ENCODE peak calls at places on chromosomes 6 and 20, in seven cellular contexts. One of them, this sample, is unnamed.

GRCh38 chr6:72040106-72040505 is 153.8 kb downstream of the RIMS1 start:
- DNase-seq in astrocyte of the spinal cord: peak
- DNase-seq in cardiac fibroblast: no peak
- DNase-seq in foreskin fibroblast: no peak
- DNase-seq in prostate gland: no peak
- DNase-seq in CD8-positive, alpha-beta memory T cell: no peak
- DNase-seq in Caco-2: no peak
- DNase-seq in this sample: no peak

GRCh38 chr20:48787861-48788375 is 39.9 kb downstream of the PREX1 start:
- DNase-seq in astrocyte of the spinal cord: peak
- DNase-seq in cardiac fibroblast: peak
- DNase-seq in foreskin fibroblast: peak
- DNase-seq in prostate gland: no peak
- DNase-seq in CD8-positive, alpha-beta memory T cell: no peak
- DNase-seq in Caco-2: no peak
- DNase-seq in this sample: peak

GRCh38 chr6:161153725-161154124 is 120.1 kb downstream of the AGPAT4 start:
- DNase-seq in astrocyte of the spinal cord: no peak
- DNase-seq in cardiac fibroblast: no peak
- DNase-seq in foreskin fibroblast: no peak
- DNase-seq in prostate gland: no peak
- DNase-seq in CD8-positive, alpha-beta memory T cell: no peak
- DNase-seq in Caco-2: no peak
- DNase-seq in this sample: no peak

GRCh38 chr20:38050691-38051090 is 17.1 kb downstream of the RPRD1B start:
- DNase-seq in astrocyte of the spinal cord: no peak
- DNase-seq in cardiac fibroblast: peak
- DNase-seq in foreskin fibroblast: no peak
- DNase-seq in prostate gland: no peak
- DNase-seq in CD8-positive, alpha-beta memory T cell: no peak
- DNase-seq in Caco-2: no peak
- DNase-seq in this sample: peak

GRCh38 chr20:6418732-6419131 is 295.9 kb upstream of the FERMT1 start:
- DNase-seq in astrocyte of the spinal cord: no peak
- DNase-seq in cardiac fibroblast: no peak
- DNase-seq in foreskin fibroblast: no peak
- DNase-seq in prostate gland: no peak
- DNase-seq in CD8-positive, alpha-beta memory T cell: no peak
- DNase-seq in Caco-2: no peak
- DNase-seq in this sample: no peak

GRCh38 chr6:2687456-2687855 is 63.3 kb downstream of the MYLK4 start:
- DNase-seq in astrocyte of the spinal cord: no peak
- DNase-seq in cardiac fibroblast: peak
- DNase-seq in foreskin fibroblast: no peak
- DNase-seq in prostate gland: no peak
- DNase-seq in CD8-positive, alpha-beta memory T cell: no peak
- DNase-seq in Caco-2: no peak
- DNase-seq in this sample: no peak

GRCh38 chr6:48986803-48987202 is 476.2 kb downstream of the MMUT start:
- DNase-seq in astrocyte of the spinal cord: no peak
- DNase-seq in cardiac fibroblast: no peak
- DNase-seq in foreskin fibroblast: no peak
- DNase-seq in prostate gland: no peak
- DNase-seq in CD8-positive, alpha-beta memory T cell: no peak
- DNase-seq in Caco-2: no peak
- DNase-seq in this sample: no peak

GRCh38 chr6:6508603-6509002 is 79.9 kb upstream of the LY86 start:
- DNase-seq in astrocyte of the spinal cord: no peak
- DNase-seq in cardiac fibroblast: no peak
- DNase-seq in foreskin fibroblast: no peak
- DNase-seq in prostate gland: no peak
- DNase-seq in CD8-positive, alpha-beta memory T cell: no peak
- DNase-seq in Caco-2: no peak
- DNase-seq in this sample: no peak

GRCh38 chr6:22830463-22830862 is 261.1 kb downstream of the HDGFL1 start:
- DNase-seq in astrocyte of the spinal cord: no peak
- DNase-seq in cardiac fibroblast: no peak
- DNase-seq in foreskin fibroblast: no peak
- DNase-seq in prostate gland: no peak
- DNase-seq in CD8-positive, alpha-beta memory T cell: no peak
- DNase-seq in Caco-2: no peak
- DNase-seq in this sample: no peak

GRCh38 chr20:16639027-16639941 is 66.0 kb upstream of the KIF16B start:
- DNase-seq in astrocyte of the spinal cord: no peak
- DNase-seq in cardiac fibroblast: no peak
- DNase-seq in foreskin fibroblast: no peak
- DNase-seq in prostate gland: no peak
- DNase-seq in CD8-positive, alpha-beta memory T cell: no peak
- DNase-seq in Caco-2: no peak
- DNase-seq in this sample: no peak

GRCh38 chr20:58895099-58895795 is 42.7 kb downstream of the GNAS start:
- DNase-seq in astrocyte of the spinal cord: no peak
- DNase-seq in cardiac fibroblast: no peak
- DNase-seq in foreskin fibroblast: no peak
- DNase-seq in prostate gland: no peak
- DNase-seq in CD8-positive, alpha-beta memory T cell: no peak
- DNase-seq in Caco-2: peak
- DNase-seq in this sample: no peak
- H3K4me3 ChIP-seq in astrocyte of the spinal cord: no peak
- H3K4me3 ChIP-seq in cardiac fibroblast: no peak
- H3K4me3 ChIP-seq in foreskin fibroblast: peak
- H3K4me3 ChIP-seq in prostate gland: no peak
- H3K4me3 ChIP-seq in CD8-positive, alpha-beta memory T cell: peak
- H3K4me3 ChIP-seq in Caco-2: no peak
- H3K4me3 ChIP-seq in this sample: peak

DNA sequence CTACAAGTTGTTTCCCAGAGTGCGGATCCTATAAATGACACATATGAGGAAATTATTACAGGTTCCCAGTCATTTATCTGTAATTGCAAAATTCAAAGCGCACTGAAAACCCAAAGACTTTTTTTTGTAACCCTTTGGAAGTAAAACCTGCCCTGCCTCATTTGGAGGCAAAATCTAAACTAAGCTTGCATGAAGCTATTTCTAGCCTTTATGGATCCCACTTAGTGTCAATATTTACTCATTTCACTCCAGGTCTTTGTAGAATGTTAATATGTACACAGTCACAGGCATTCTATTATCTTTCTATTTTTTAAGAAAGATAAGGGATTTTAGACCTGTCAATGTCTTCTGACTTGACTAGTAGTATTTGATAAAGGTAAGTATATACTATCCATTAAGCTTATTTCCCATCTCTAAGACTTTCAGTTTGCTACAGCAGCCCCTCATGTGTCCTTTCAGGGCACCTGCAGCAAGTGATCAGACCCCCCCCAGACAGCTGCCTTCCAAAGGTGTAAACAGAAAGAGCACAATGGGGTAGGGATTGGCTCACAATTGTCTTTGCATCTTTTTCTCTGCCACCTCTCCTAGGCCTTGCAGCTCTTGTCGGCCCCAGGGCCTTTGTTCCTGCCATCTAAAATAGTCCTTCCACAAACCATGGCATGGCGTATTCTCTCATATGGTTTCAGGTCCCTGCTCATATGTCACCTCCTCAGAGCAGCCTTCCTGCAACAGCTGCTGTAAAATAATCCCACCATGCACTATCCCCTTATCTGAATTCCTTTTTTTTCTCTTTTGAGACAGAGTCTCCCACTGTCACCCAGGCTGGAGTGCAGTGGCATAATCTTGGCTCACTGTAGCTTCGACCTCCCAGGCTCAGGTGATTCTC is 1.3 kb upstream of the REPS1 start:
- DNase-seq in astrocyte of the spinal cord: no peak
- DNase-seq in cardiac fibroblast: no peak
- DNase-seq in foreskin fibroblast: no peak
- DNase-seq in prostate gland: no peak
- DNase-seq in CD8-positive, alpha-beta memory T cell: no peak
- DNase-seq in Caco-2: no peak
- DNase-seq in this sample: no peak
- H3K4me3 ChIP-seq in astrocyte of the spinal cord: no peak
- H3K4me3 ChIP-seq in cardiac fibroblast: no peak
- H3K4me3 ChIP-seq in foreskin fibroblast: no peak
- H3K4me3 ChIP-seq in prostate gland: no peak
- H3K4me3 ChIP-seq in CD8-positive, alpha-beta memory T cell: no peak
- H3K4me3 ChIP-seq in Caco-2: peak
- H3K4me3 ChIP-seq in this sample: no peak

GRCh38 chr20:20267685-20268429 is 100.0 kb upstream of the INSM1 start:
- DNase-seq in astrocyte of the spinal cord: no peak
- DNase-seq in cardiac fibroblast: no peak
- DNase-seq in foreskin fibroblast: no peak
- DNase-seq in prostate gland: no peak
- DNase-seq in CD8-positive, alpha-beta memory T cell: no peak
- DNase-seq in Caco-2: no peak
- DNase-seq in this sample: no peak

GRCh38 chr20:20261159-20261558 is 106.7 kb upstream of the INSM1 start:
- DNase-seq in astrocyte of the spinal cord: no peak
- DNase-seq in cardiac fibroblast: no peak
- DNase-seq in foreskin fibroblast: no peak
- DNase-seq in prostate gland: no peak
- DNase-seq in CD8-positive, alpha-beta memory T cell: no peak
- DNase-seq in Caco-2: no peak
- DNase-seq in this sample: no peak

GRCh38 chr20:20271277-20271676 is 96.6 kb upstream of the INSM1 start:
- DNase-seq in astrocyte of the spinal cord: no peak
- DNase-seq in cardiac fibroblast: no peak
- DNase-seq in foreskin fibroblast: no peak
- DNase-seq in prostate gland: no peak
- DNase-seq in CD8-positive, alpha-beta memory T cell: no peak
- DNase-seq in Caco-2: no peak
- DNase-seq in this sample: no peak

GRCh38 chr20:20265210-20265609 is 102.7 kb upstream of the INSM1 start:
- DNase-seq in astrocyte of the spinal cord: no peak
- DNase-seq in cardiac fibroblast: no peak
- DNase-seq in foreskin fibroblast: no peak
- DNase-seq in prostate gland: no peak
- DNase-seq in CD8-positive, alpha-beta memory T cell: no peak
- DNase-seq in Caco-2: no peak
- DNase-seq in this sample: no peak

DNA sequence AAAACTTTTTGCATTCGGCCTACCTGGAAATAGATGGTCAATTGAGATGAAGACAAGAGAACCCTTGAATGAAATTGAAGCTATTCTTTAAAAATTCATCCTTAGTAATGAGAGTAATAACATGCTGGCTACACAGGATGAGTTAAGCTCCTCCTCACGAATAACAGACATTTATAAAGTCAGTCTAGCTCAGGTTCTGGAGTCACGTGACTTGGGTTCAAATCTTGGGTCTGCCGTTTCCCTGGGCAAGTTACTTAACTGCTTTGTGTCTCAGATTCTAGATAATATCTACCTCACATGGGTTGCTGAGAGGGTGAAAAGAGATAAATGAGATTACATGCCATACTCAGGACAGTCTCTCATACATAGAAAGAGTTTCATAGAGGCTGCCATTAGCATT is 101.4 kb upstream of the INSM1 start:
- DNase-seq in astrocyte of the spinal cord: no peak
- DNase-seq in cardiac fibroblast: no peak
- DNase-seq in foreskin fibroblast: no peak
- DNase-seq in prostate gland: no peak
- DNase-seq in CD8-positive, alpha-beta memory T cell: no peak
- DNase-seq in Caco-2: no peak
- DNase-seq in this sample: no peak
- H3K4me3 ChIP-seq in astrocyte of the spinal cord: no peak
- H3K4me3 ChIP-seq in cardiac fibroblast: no peak
- H3K4me3 ChIP-seq in foreskin fibroblast: no peak
- H3K4me3 ChIP-seq in prostate gland: no peak
- H3K4me3 ChIP-seq in CD8-positive, alpha-beta memory T cell: no peak
- H3K4me3 ChIP-seq in Caco-2: no peak
- H3K4me3 ChIP-seq in this sample: no peak

GRCh38 chr20:53768329-53768728 is 174.7 kb upstream of the ZNF217 start:
- DNase-seq in astrocyte of the spinal cord: no peak
- DNase-seq in cardiac fibroblast: no peak
- DNase-seq in foreskin fibroblast: no peak
- DNase-seq in prostate gland: no peak
- DNase-seq in CD8-positive, alpha-beta memory T cell: no peak
- DNase-seq in Caco-2: peak
- DNase-seq in this sample: no peak

GRCh38 chr20:53769041-53769440 is 175.4 kb upstream of the ZNF217 start:
- DNase-seq in astrocyte of the spinal cord: no peak
- DNase-seq in cardiac fibroblast: no peak
- DNase-seq in foreskin fibroblast: no peak
- DNase-seq in prostate gland: no peak
- DNase-seq in CD8-positive, alpha-beta memory T cell: no peak
- DNase-seq in Caco-2: peak
- DNase-seq in this sample: no peak

GRCh38 chr20:53764416-53764800 is 170.8 kb upstream of the ZNF217 start:
- DNase-seq in astrocyte of the spinal cord: no peak
- DNase-seq in cardiac fibroblast: no peak
- DNase-seq in foreskin fibroblast: no peak
- DNase-seq in prostate gland: no peak
- DNase-seq in CD8-positive, alpha-beta memory T cell: no peak
- DNase-seq in Caco-2: no peak
- DNase-seq in this sample: no peak

GRCh38 chr20:53763707-53764415 is 170.2 kb upstream of the ZNF217 start:
- DNase-seq in astrocyte of the spinal cord: peak
- DNase-seq in cardiac fibroblast: peak
- DNase-seq in foreskin fibroblast: no peak
- DNase-seq in prostate gland: peak
- DNase-seq in CD8-positive, alpha-beta memory T cell: no peak
- DNase-seq in Caco-2: peak
- DNase-seq in this sample: peak

GRCh38 chr20:53767206-53767924 is 173.7 kb upstream of the ZNF217 start:
- DNase-seq in astrocyte of the spinal cord: no peak
- DNase-seq in cardiac fibroblast: no peak
- DNase-seq in foreskin fibroblast: no peak
- DNase-seq in prostate gland: no peak
- DNase-seq in CD8-positive, alpha-beta memory T cell: no peak
- DNase-seq in Caco-2: peak
- DNase-seq in this sample: no peak
- H3K4me3 ChIP-seq in astrocyte of the spinal cord: no peak
- H3K4me3 ChIP-seq in cardiac fibroblast: no peak
- H3K4me3 ChIP-seq in foreskin fibroblast: no peak
- H3K4me3 ChIP-seq in prostate gland: no peak
- H3K4me3 ChIP-seq in CD8-positive, alpha-beta memory T cell: no peak
- H3K4me3 ChIP-seq in Caco-2: no peak
- H3K4me3 ChIP-seq in this sample: no peak

This sample was measured in fibroblast of the aortic adventitia.